ENCODE peak calls at places on chromosomes 12 and 14, in four cellular contexts. P is WTC11, R is K562, U is HepG2. X is an unnamed sample.

GRCh38 chr14:103867523-103867953 is 20.2 kb upstream of the PPP1R13B start:
- DNase-seq in R (no peak), U (no peak), P (no peak), X (no peak)

GRCh38 chr14:94632305-94632590 is 20.1 kb downstream of the SERPINA3 start:
- DNase-seq in R (no peak), U (no peak), P (no peak), X (no peak)

GRCh38 chr12:31207799-31208465 is 118.0 kb downstream of the SINHCAF start:
- DNase-seq in U (no peak), P (no peak), R (no peak), X (no peak)

GRCh38 chr14:104246401-104247335 is 108.3 kb downstream of the KIF26A start:
- DNase-seq in U (no peak), P (no peak), R (no peak), X (no peak)

GRCh38 chr12:112590281-112590680 is 171.5 kb downstream of the PTPN11 start:
- DNase-seq in R (no peak), P (peak), U (no peak), X (no peak)

GRCh38 chr14:59961518-59962062 is 41.6 kb downstream of the LRRC9 start:
- DNase-seq in R (no peak), P (no peak), U (no peak), X (no peak)

GRCh38 chr12:56908136-56908535 is 26.1 kb downstream of the SDR9C7 start:
- DNase-seq in R (no peak), U (no peak), P (no peak), X (no peak)

GRCh38 chr12:121958521-121959240 is 40.3 kb downstream of the CFAP251 start:
- DNase-seq in P (no peak), U (no peak), R (no peak), X (no peak)

GRCh38 chr12:94206886-94207285 is 58.5 kb downstream of the PLXNC1 start:
- DNase-seq in R (no peak), P (no peak), U (no peak), X (no peak)

GRCh38 chr12:79083181-79083580 is 218.6 kb downstream of the SYT1 start:
- DNase-seq in P (no peak), R (no peak), U (no peak), X (no peak)

GRCh38 chr14:63164108-63164683 is 40.0 kb upstream of the RHOJ start:
- DNase-seq in R (no peak), P (no peak), U (no peak), X (no peak)

GRCh38 chr14:102419716-102420115 is 57.0 kb downstream of the TECPR2 start:
- DNase-seq in P (no peak), R (no peak), U (no peak), X (no peak)

GRCh38 chr12:51368640-51369517 is 22.3 kb downstream of the GALNT6 start:
- DNase-seq in U (no peak), P (peak), R (peak), X (peak)

GRCh38 chr14:105857816-105858675 is 331.7 kb downstream of the TMEM121 start:
- DNase-seq in R (no peak), P (no peak), U (no peak), X (no peak)

GRCh38 chr14:61103541-61104339 is 122.7 kb downstream of the SLC38A6 start:
- DNase-seq in U (peak), R (peak), P (no peak), X (no peak)

GRCh38 chr14:68977741-68978549 is 1.2 kb downstream of the ACTN1 start:
- DNase-seq in U (no peak), P (peak), R (peak), X (no peak)

DNA sequence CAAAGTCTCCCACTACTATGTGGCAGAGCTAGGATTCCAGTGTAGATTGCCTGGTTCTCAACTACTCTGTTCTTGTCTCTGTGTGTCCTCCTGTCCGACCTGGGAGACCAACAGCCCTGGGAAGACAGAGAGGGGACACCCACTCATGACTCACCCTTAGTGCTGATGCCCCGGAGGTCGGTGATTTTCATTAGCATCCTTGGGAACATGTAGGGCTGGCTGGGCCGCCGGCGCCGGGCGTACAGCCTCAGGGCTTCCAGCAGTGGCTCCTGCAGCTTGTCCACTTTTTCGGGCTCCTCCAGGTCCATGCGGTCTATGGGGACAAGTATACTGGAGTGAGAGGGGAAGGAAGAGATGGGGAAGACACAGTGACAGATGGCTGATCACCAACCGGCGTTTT is 5.9 kb upstream of the ITGB7 start:
- DNase-seq in U (no peak), R (no peak), P (no peak), X (no peak)
- TF ChIP-seq CREM in U (no peak), R (no peak), P (no peak), X (no peak)

GRCh38 chr14:80427101-80427500 is 215.8 kb upstream of the DIO2 start:
- DNase-seq in U (no peak), P (no peak), R (no peak), X (no peak)

GRCh38 chr14:80433811-80434210 is 222.5 kb upstream of the DIO2 start:
- DNase-seq in P (no peak), U (no peak), R (no peak), X (no peak)

GRCh38 chr14:80426686-80427085 is 215.4 kb upstream of the DIO2 start:
- DNase-seq in P (no peak), R (no peak), U (no peak), X (no peak)

GRCh38 chr14:80425686-80426085 is 214.4 kb upstream of the DIO2 start:
- DNase-seq in P (no peak), R (no peak), U (no peak), X (no peak)

DNA sequence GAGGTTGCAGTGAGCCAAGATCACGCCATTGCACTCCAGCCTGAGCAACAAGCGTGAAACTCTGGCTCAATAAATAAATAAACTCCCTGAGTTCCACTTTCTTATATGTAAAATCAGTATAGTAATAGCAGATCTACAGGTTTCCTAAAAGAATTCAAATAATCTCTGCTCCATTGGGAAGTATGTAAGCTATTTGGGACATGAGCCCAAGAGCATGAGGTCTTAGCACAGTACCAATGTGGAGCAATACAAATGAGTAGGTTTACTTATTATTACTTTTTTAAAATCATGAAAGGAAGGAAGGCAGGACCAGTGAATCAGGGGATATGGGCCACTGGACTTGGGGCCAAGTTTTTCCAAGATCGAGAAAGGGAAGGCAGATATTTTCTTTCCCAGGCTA is 216.9 kb upstream of the DIO2 start:
- DNase-seq in P (no peak), R (no peak), U (no peak), X (no peak)
- TF ChIP-seq CREB1 in P (no peak), R (no peak), U (no peak), X (no peak)

GRCh38 chr12:3491938-3492867 is 1.2 kb downstream of the PRMT8 start:
- DNase-seq in R (peak), U (peak), P (peak), X (no peak)

GRCh38 chr12:3492868-3493224 is 1.8 kb downstream of the PRMT8 start:
- DNase-seq in U (no peak), P (no peak), R (no peak), X (no peak)

GRCh38 chr12:3490848-3491382 is at the start of gene PRMT8:
- DNase-seq in P (peak), R (no peak), U (no peak), X (no peak)

GRCh38 chr12:3487027-3487426 is 4.0 kb upstream of the PRMT8 start:
- DNase-seq in P (no peak), R (no peak), U (no peak), X (no peak)

GRCh38 chr12:3489057-3489456 is 1.9 kb upstream of the PRMT8 start:
- DNase-seq in R (no peak), U (no peak), P (no peak), X (no peak)
- TF ChIP-seq CREM in R (no peak), U (no peak), P (no peak), X (no peak)

DNA sequence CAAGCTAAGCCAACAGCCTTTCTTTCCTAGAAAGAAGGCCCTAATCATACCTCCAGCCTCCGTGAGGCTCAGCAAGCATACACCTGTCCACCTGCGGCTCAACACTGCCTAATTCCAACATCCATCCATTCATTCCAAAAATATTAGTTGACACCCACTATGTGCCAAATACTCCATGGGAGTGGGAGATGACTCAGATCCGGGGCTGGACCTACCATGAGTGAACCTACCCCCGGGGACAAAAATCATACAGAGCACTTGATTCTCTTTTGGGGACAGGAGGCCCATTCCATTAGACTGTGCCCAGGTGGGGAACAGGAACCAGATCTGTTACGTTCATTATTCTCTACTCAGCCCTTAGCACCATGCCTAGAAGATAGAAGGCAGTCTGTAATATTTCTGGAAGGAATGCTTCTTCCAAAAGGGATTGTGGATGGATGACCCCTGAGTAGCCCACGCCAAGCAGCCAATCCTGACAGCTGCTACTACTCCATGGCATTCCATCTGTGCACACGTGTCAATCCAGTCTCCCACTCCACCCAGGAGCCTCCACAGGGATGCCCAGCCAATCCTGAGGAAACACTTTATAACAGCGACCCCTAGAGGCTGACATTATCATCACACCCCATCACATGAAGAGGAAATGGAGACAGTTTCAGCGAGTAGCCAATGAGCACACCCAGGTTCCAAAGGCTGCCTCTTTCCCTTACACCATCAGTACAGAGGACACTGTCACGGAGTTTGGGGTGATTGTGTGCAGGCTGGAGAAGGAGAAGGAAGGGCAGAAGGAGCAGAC is 170.7 kb downstream of the ESRRB start:
- DNase-seq in P (peak), R (peak), U (peak), X (no peak)
- TF ChIP-seq CREB1 in P (no peak), R (no peak), U (no peak), X (no peak)

GRCh38 chr12:8501720-8502119 is 11.6 kb upstream of the CLEC4D start:
- DNase-seq in R (no peak), P (no peak), U (no peak), X (no peak)
- TF ChIP-seq CREM in R (no peak), P (no peak), U (no peak), X (no peak)

GRCh38 chr12:5206401-5207175 is 162.9 kb downstream of the KCNA5 start:
- DNase-seq in P (no peak), U (no peak), R (no peak), X (no peak)
- TF ChIP-seq CREB1 in P (no peak), U (no peak), R (no peak), X (no peak)